ENCODE peak calls at places on chromosomes 2 and 18, in eight cellular contexts. H is GM12865, D is tibial artery, E is HepG2, F is ascending aorta, Y is mammary epithelial cell, N is astrocyte of the spinal cord, Q is fibroblast of the aortic adventitia. C is an unnamed sample.

GRCh38 chr2:1622521-1623200 is 121.7 kb downstream of the PXDN start:
- DNase-seq in H (no peak), D (no peak), E (no peak), F (no peak), Y (no peak), N (no peak), Q (no peak), C (no peak)

GRCh38 chr2:62014102-62014501 is 108.6 kb downstream of the COMMD1 start:
- DNase-seq in H (no peak), D (peak; percentile 75), E (peak; percentile 38), F (peak; percentile 92), Y (no peak), N (peak; percentile 83), Q (peak; percentile 88), C (no peak)

GRCh38 chr2:73083886-73084792 is 12.6 kb upstream of the SFXN5 start:
- DNase-seq in H (no peak), D (no peak), E (no peak), F (no peak), Y (no peak), N (no peak), Q (no peak), C (no peak)

GRCh38 chr2:85902496-85902895 is 13.7 kb upstream of the ST3GAL5 start:
- DNase-seq in H (no peak), D (no peak), E (no peak), F (no peak), Y (peak; percentile 20), N (peak; percentile 43), Q (peak; percentile 40), C (peak; percentile 4)

GRCh38 chr2:94879314-94879981 is 8.2 kb downstream of the TEKT4 start:
- DNase-seq in H (no peak), D (no peak), E (no peak), F (no peak), Y (no peak), N (no peak), Q (no peak), C (no peak)

GRCh38 chr2:174059178-174059874 is 94.2 kb upstream of the SP3 start:
- DNase-seq in H (no peak), D (no peak), E (peak; percentile 27), F (no peak), Y (peak; percentile 78), N (peak; percentile 69), Q (peak; percentile 51), C (no peak)

GRCh38 chr2:74945783-74946165 is 12.7 kb upstream of the POLE4 start:
- DNase-seq in H (no peak), D (no peak), E (no peak), F (no peak), Y (no peak), N (no peak), Q (peak; percentile 90), C (no peak)

GRCh38 chr2:43131890-43132522 is 94.4 kb downstream of the ZFP36L2 start:
- DNase-seq in H (no peak), D (no peak), E (no peak), F (no peak), Y (peak; percentile 40), N (no peak), Q (no peak), C (peak; percentile 22)

GRCh38 chr2:69275490-69275889 is 111.5 kb downstream of the GFPT1 start:
- DNase-seq in H (no peak), D (no peak), E (no peak), F (no peak), Y (no peak), N (no peak), Q (no peak), C (no peak)

GRCh38 chr2:199471443-199472057 is 13.8 kb upstream of the SATB2 start:
- DNase-seq in H (peak; percentile 38), D (no peak), E (peak; percentile 53), F (peak; percentile 79), Y (no peak), N (peak; percentile 57), Q (peak; percentile 55), C (no peak)

GRCh38 chr2:184620367-184620766 is 22.0 kb downstream of the ZNF804A start:
- DNase-seq in H (no peak), D (no peak), E (no peak), F (no peak), Y (no peak), N (no peak), Q (peak; percentile 26), C (no peak)

GRCh38 chr18:68417826-68418225 is 297.1 kb downstream of the TMX3 start:
- DNase-seq in H (no peak), D (no peak), E (no peak), F (no peak), Y (no peak), N (no peak), Q (peak; percentile 43), C (no peak)

GRCh38 chr18:13268746-13269285 is 50.3 kb downstream of the LDLRAD4 start:
- DNase-seq in H (no peak), D (no peak), E (no peak), F (no peak), Y (no peak), N (peak; percentile 14), Q (peak; percentile 2), C (no peak)

GRCh38 chr2:128185576-128185975 is 94.6 kb downstream of the UGGT1 start:
- DNase-seq in H (no peak), D (no peak), E (no peak), F (no peak), Y (no peak), N (no peak), Q (no peak), C (no peak)

GRCh38 chr2:81247648-81248047 is 943.1 kb upstream of the LRRTM1 start:
- DNase-seq in H (no peak), D (no peak), E (peak; percentile 80), F (no peak), Y (no peak), N (no peak), Q (no peak), C (no peak)

GRCh38 chr2:235044501-235045271 is 92.9 kb downstream of the SH3BP4 start:
- DNase-seq in H (no peak), D (no peak), E (no peak), F (no peak), Y (no peak), N (no peak), Q (no peak), C (no peak)
- TF ChIP-seq CTCF in H (no peak), D (no peak), E (no peak), F (no peak), Y (no peak), N (no peak), Q (no peak), C (no peak)

GRCh38 chr18:1383465-1383864 is 478.8 kb downstream of the ADCYAP1 start:
- DNase-seq in H (no peak), D (no peak), E (no peak), F (no peak), Y (no peak), N (no peak), Q (no peak), C (no peak)
- TF ChIP-seq CTCF in H (no peak), D (no peak), E (no peak), F (no peak), Y (no peak), N (no peak), Q (no peak), C (no peak)

GRCh38 chr18:65706646-65707045 is 44.2 kb upstream of the CDH7 start:
- DNase-seq in H (no peak), D (no peak), E (no peak), F (no peak), Y (no peak), N (no peak), Q (no peak), C (no peak)
- TF ChIP-seq CTCF in H (no peak), D (no peak), E (no peak), F (no peak), Y (no peak), N (no peak), Q (no peak), C (no peak)

GRCh38 chr2:164847966-164848365 is 6.3 kb upstream of the COBLL1 start:
- DNase-seq in H (no peak), D (no peak), E (no peak), F (no peak), Y (peak; percentile 91), N (no peak), Q (no peak), C (no peak)
- TF ChIP-seq CTCF in H (no peak), D (no peak), E (no peak), F (no peak), Y (no peak), N (no peak), Q (no peak), C (no peak)

GRCh38 chr2:180494286-180494685 is 486.1 kb upstream of the UBE2E3 start:
- DNase-seq in H (no peak), D (no peak), E (no peak), F (no peak), Y (no peak), N (no peak), Q (no peak), C (no peak)
- TF ChIP-seq CTCF in H (no peak), D (no peak), E (no peak), F (no peak), Y (no peak), N (no peak), Q (no peak), C (no peak)

GRCh38 chr18:9831046-9831722 is 54.6 kb upstream of the TXNDC2 start:
- DNase-seq in H (no peak), D (no peak), E (no peak), F (no peak), Y (no peak), N (no peak), Q (no peak), C (no peak)
- TF ChIP-seq CTCF in H (peak; percentile 2), D (peak; percentile 45), E (no peak), F (peak; percentile 25), Y (no peak), N (no peak), Q (peak; percentile 26), C (no peak)

DNA sequence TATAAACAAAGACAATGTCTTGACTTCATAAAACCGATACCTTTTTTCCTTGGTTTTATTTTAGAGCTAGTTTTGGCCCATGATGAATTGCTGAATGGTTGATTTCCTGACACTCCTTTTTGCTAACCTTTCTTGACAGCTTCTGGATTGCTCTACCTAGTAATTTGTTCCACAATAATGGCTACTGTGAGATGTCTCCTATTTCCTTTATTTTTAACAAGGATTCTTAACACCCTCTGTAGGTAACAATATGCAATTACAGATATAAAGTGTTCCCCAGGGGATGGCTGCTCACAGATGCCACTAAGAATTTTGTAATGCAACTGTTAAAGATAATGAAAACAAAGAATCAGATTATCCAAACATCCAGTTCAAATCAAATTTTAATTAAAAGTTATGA is 100.8 kb upstream of the ATP5MC3 start:
- DNase-seq in H (peak; percentile 20), D (no peak), E (peak; percentile 20), F (no peak), Y (peak; percentile 10), N (peak; percentile 47), Q (peak; percentile 49), C (no peak)
- TF ChIP-seq CTCF in H (peak; percentile 17), D (peak; percentile 25), E (peak; percentile 61), F (peak; percentile 28), Y (peak; percentile 49), N (peak; percentile 34), Q (peak; percentile 45), C (no peak)